ENCODE peak calls at places on chromosomes 2 and 18, in nine cellular contexts. M is posterior vena cava; G is Calu3; H is lower lobe of right lung; I is hepatocyte; Z is A549; P is stimulated activated CD4-positive, alpha-beta T cell treated with anti-CD3 and anti-CD28 coated beads, Interleukin-15, amount 100 ng/mL, for 48 hours; W is heart left ventricle; L is cardiac muscle cell. X is an unnamed sample.

GRCh38 chr2:171712051-171712450 is 24.8 kb downstream of the DYNC1I2 start:
- DNase-seq in M (no peak), I (no peak), G (no peak), P (no peak), W (no peak), H (no peak), L (peak), Z (no peak), X (peak)

GRCh38 chr2:109125595-109126500 is 3.2 kb upstream of the SH3RF3 start:
- DNase-seq in I (no peak), G (no peak), L (peak), H (no peak), W (no peak), M (peak), Z (peak), P (no peak), X (peak)

GRCh38 chr2:128304330-128304714 is 14.3 kb downstream of the HS6ST1 start:
- DNase-seq in Z (no peak), W (peak), P (no peak), L (no peak), I (no peak), H (no peak), G (no peak), M (no peak), X (no peak)

GRCh38 chr2:170052151-170052550 is 125.8 kb upstream of the MYO3B start:
- DNase-seq in M (no peak), Z (no peak), G (no peak), P (no peak), W (no peak), H (no peak), I (no peak), L (peak), X (no peak)

GRCh38 chr2:26179446-26179907 is 6.6 kb downstream of the GAREM2 start:
- DNase-seq in H (no peak), G (no peak), L (no peak), P (no peak), Z (no peak), I (no peak), M (no peak), W (no peak), X (no peak)

GRCh38 chr18:6352275-6352674 is 62.4 kb downstream of the L3MBTL4 start:
- DNase-seq in P (no peak), H (no peak), I (no peak), L (no peak), Z (no peak), W (no peak), M (no peak), G (no peak), X (no peak)

GRCh38 chr2:127181851-127182250 is 38.2 kb downstream of the CYP27C1 start:
- DNase-seq in M (no peak), H (no peak), W (no peak), I (no peak), Z (no peak), P (no peak), G (no peak), L (no peak), X (no peak)

GRCh38 chr2:71691747-71692455 is 238.5 kb downstream of the DYSF start:
- DNase-seq in W (peak), L (peak), G (no peak), P (no peak), Z (no peak), M (peak), I (no peak), H (no peak), X (no peak)

GRCh38 chr2:71244302-71244660 is 17.4 kb upstream of the PAIP2B start:
- DNase-seq in G (no peak), P (no peak), W (no peak), L (no peak), Z (no peak), H (no peak), M (no peak), I (no peak), X (no peak)

GRCh38 chr2:126788652-126789051 is 110.0 kb upstream of the TEX51 start:
- DNase-seq in M (no peak), P (no peak), H (no peak), W (no peak), L (no peak), G (no peak), Z (no peak), I (no peak), X (no peak)

GRCh38 chr2:62627667-62628066 is 77.8 kb upstream of the EHBP1 start:
- DNase-seq in L (no peak), Z (no peak), G (no peak), P (no peak), H (no peak), W (no peak), I (no peak), M (no peak), X (no peak)

GRCh38 chr2:74735009-74735408 is 81.0 kb downstream of the SEMA4F start:
- DNase-seq in H (no peak), M (no peak), Z (no peak), P (no peak), W (no peak), I (no peak), L (no peak), G (no peak), X (no peak)